ENCODE peak calls at places on chromosomes 5 and 9, in seven cellular contexts. One of them, this sample, is unnamed.

GRCh38 chr5:69502375-69503143 is 10.0 kb downstream of the OCLN start:
- DNase-seq in ELF-1: no peak
- DNase-seq in GM03348: peak; percentile 41
- DNase-seq in H1: no peak
- DNase-seq in AG04449: no peak
- DNase-seq in NCI-H446 treated with DMSO at 0.1 percent for 48 hours: no peak
- DNase-seq in C1 segment of cervical spinal cord: no peak
- DNase-seq in this sample: no peak

GRCh38 chr9:95349109-95350038 is 31.9 kb upstream of the FANCC start:
- DNase-seq in ELF-1: peak; percentile 53
- DNase-seq in GM03348: peak; percentile 22
- DNase-seq in H1: no peak
- DNase-seq in AG04449: no peak
- DNase-seq in NCI-H446 treated with DMSO at 0.1 percent for 48 hours: no peak
- DNase-seq in C1 segment of cervical spinal cord: no peak
- DNase-seq in this sample: no peak

GRCh38 chr9:70297141-70297540 is 38.4 kb downstream of the SMC5 start:
- DNase-seq in ELF-1: no peak
- DNase-seq in GM03348: peak; percentile 4
- DNase-seq in H1: no peak
- DNase-seq in AG04449: no peak
- DNase-seq in NCI-H446 treated with DMSO at 0.1 percent for 48 hours: no peak
- DNase-seq in C1 segment of cervical spinal cord: no peak
- DNase-seq in this sample: no peak

GRCh38 chr5:127320032-127320945 is 29.7 kb downstream of the MEGF10 start:
- DNase-seq in ELF-1: no peak
- DNase-seq in GM03348: no peak
- DNase-seq in H1: no peak
- DNase-seq in AG04449: no peak
- DNase-seq in NCI-H446 treated with DMSO at 0.1 percent for 48 hours: no peak
- DNase-seq in C1 segment of cervical spinal cord: no peak
- DNase-seq in this sample: peak; percentile 90

GRCh38 chr5:172770675-172771438 is at the start of gene DUSP1:
- DNase-seq in ELF-1: peak; percentile 97
- DNase-seq in GM03348: peak; percentile 99
- DNase-seq in H1: peak; percentile 83
- DNase-seq in AG04449: peak; percentile 79
- DNase-seq in NCI-H446 treated with DMSO at 0.1 percent for 48 hours: peak; percentile 89
- DNase-seq in C1 segment of cervical spinal cord: peak; percentile 96
- DNase-seq in this sample: peak; percentile 87

GRCh38 chr5:176737001-176737745 is 73.2 kb upstream of the UNC5A start:
- DNase-seq in ELF-1: peak; percentile 82
- DNase-seq in GM03348: no peak
- DNase-seq in H1: no peak
- DNase-seq in AG04449: no peak
- DNase-seq in NCI-H446 treated with DMSO at 0.1 percent for 48 hours: no peak
- DNase-seq in C1 segment of cervical spinal cord: no peak
- DNase-seq in this sample: no peak

GRCh38 chr5:10521466-10522223 is 42.2 kb upstream of the ANKRD33B start:
- DNase-seq in ELF-1: peak; percentile 39
- DNase-seq in GM03348: no peak
- DNase-seq in H1: no peak
- DNase-seq in AG04449: no peak
- DNase-seq in NCI-H446 treated with DMSO at 0.1 percent for 48 hours: no peak
- DNase-seq in C1 segment of cervical spinal cord: no peak
- DNase-seq in this sample: no peak

GRCh38 chr5:95810305-95811125 is 12.0 kb downstream of the GLRX start:
- DNase-seq in ELF-1: no peak
- DNase-seq in GM03348: no peak
- DNase-seq in H1: no peak
- DNase-seq in AG04449: no peak
- DNase-seq in NCI-H446 treated with DMSO at 0.1 percent for 48 hours: no peak
- DNase-seq in C1 segment of cervical spinal cord: no peak
- DNase-seq in this sample: no peak

GRCh38 chr9:99039388-99040182 is 65.3 kb upstream of the TGFBR1 start:
- DNase-seq in ELF-1: no peak
- DNase-seq in GM03348: peak; percentile 31
- DNase-seq in H1: no peak
- DNase-seq in AG04449: no peak
- DNase-seq in NCI-H446 treated with DMSO at 0.1 percent for 48 hours: no peak
- DNase-seq in C1 segment of cervical spinal cord: no peak
- DNase-seq in this sample: no peak

GRCh38 chr9:133490865-133491655 is 12.2 kb upstream of the SLC2A6 start:
- DNase-seq in ELF-1: no peak
- DNase-seq in GM03348: no peak
- DNase-seq in H1: no peak
- DNase-seq in AG04449: no peak
- DNase-seq in NCI-H446 treated with DMSO at 0.1 percent for 48 hours: no peak
- DNase-seq in C1 segment of cervical spinal cord: no peak
- DNase-seq in this sample: peak; percentile 56

GRCh38 chr9:127971357-127972315 is 9.2 kb downstream of the EEIG1 start:
- DNase-seq in ELF-1: peak; percentile 58
- DNase-seq in GM03348: peak; percentile 33
- DNase-seq in H1: no peak
- DNase-seq in AG04449: no peak
- DNase-seq in NCI-H446 treated with DMSO at 0.1 percent for 48 hours: no peak
- DNase-seq in C1 segment of cervical spinal cord: peak; percentile 75
- DNase-seq in this sample: no peak

GRCh38 chr5:76175821-76176403 is 92.7 kb downstream of the SV2C start:
- DNase-seq in ELF-1: no peak
- DNase-seq in GM03348: no peak
- DNase-seq in H1: no peak
- DNase-seq in AG04449: no peak
- DNase-seq in NCI-H446 treated with DMSO at 0.1 percent for 48 hours: no peak
- DNase-seq in C1 segment of cervical spinal cord: no peak
- DNase-seq in this sample: peak; percentile 54